ENCODE peak calls at places on chromosomes 1 and 21, in ten cellular contexts. L is spleen, Q is GM20000, R is heart right ventricle, S is A673, B is osteocyte, N is neural crest cell, D is HCT116, V is GM12865, P is tibial artery. U is an unnamed sample.

GRCh38 chr1:66549017-66549416 is 15.1 kb downstream of the SGIP1 start:
- DNase-seq in L (no peak), Q (no peak), R (no peak), S (peak), B (no peak), N (no peak), D (no peak), V (no peak), P (no peak), U (no peak)

GRCh38 chr1:209364716-209365115 is 218.8 kb upstream of the CAMK1G start:
- DNase-seq in L (no peak), Q (no peak), R (no peak), S (no peak), B (no peak), N (no peak), D (no peak), V (no peak), P (no peak), U (no peak)

GRCh38 chr1:29991815-29992214 is 731.6 kb downstream of the MATN1 start:
- DNase-seq in L (no peak), Q (no peak), R (no peak), S (no peak), B (peak), N (no peak), D (no peak), V (no peak), P (no peak), U (peak)

GRCh38 chr1:100445565-100445964 is 92.4 kb upstream of the GPR88 start:
- DNase-seq in L (no peak), Q (no peak), R (no peak), S (no peak), B (no peak), N (no peak), D (no peak), V (no peak), P (no peak), U (no peak)

GRCh38 chr1:2567083-2567679 is 11.0 kb downstream of the TNFRSF14 start:
- DNase-seq in L (no peak), Q (no peak), R (no peak), S (no peak), B (no peak), N (no peak), D (no peak), V (no peak), P (no peak), U (no peak)

GRCh38 chr1:183957216-183957830 is 80.2 kb downstream of the COLGALT2 start:
- DNase-seq in L (no peak), Q (no peak), R (no peak), S (no peak), B (no peak), N (no peak), D (no peak), V (no peak), P (no peak), U (no peak)

GRCh38 chr1:156195853-156196252 is 1.9 kb downstream of the SLC25A44 start:
- DNase-seq in L (no peak), Q (no peak), R (no peak), S (no peak), B (no peak), N (no peak), D (no peak), V (no peak), P (no peak), U (no peak)

GRCh38 chr1:189269011-189269410 is 1208.7 kb downstream of the BRINP3 start:
- DNase-seq in L (no peak), Q (no peak), R (no peak), S (peak), B (no peak), N (no peak), D (peak), V (no peak), P (no peak), U (no peak)

GRCh38 chr1:172107261-172107820 is 266.0 kb downstream of the DNM3 start:
- DNase-seq in L (no peak), Q (no peak), R (no peak), S (peak), B (no peak), N (no peak), D (no peak), V (no peak), P (no peak), U (no peak)

GRCh38 chr1:226643167-226643566 is 94.6 kb downstream of the STUM start:
- DNase-seq in L (peak), Q (peak), R (no peak), S (no peak), B (no peak), N (no peak), D (peak), V (peak), P (no peak), U (no peak)

GRCh38 chr1:65423884-65424655 is 3.6 kb downstream of the LEPR start:
- DNase-seq in L (no peak), Q (no peak), R (no peak), S (no peak), B (no peak), N (no peak), D (peak), V (peak), P (no peak), U (no peak)

GRCh38 chr1:115456441-115456961 is 118.5 kb upstream of the NGF start:
- DNase-seq in L (no peak), Q (no peak), R (no peak), S (no peak), B (no peak), N (no peak), D (no peak), V (no peak), P (no peak), U (no peak)

GRCh38 chr1:83742446-83742845 is 256.5 kb downstream of the TTLL7 start:
- DNase-seq in L (no peak), Q (no peak), R (no peak), S (no peak), B (no peak), N (no peak), D (no peak), V (no peak), P (no peak), U (no peak)

GRCh38 chr1:226821719-226822085 is 48.7 kb upstream of the PSEN2 start:
- DNase-seq in L (no peak), Q (no peak), R (no peak), S (no peak), B (no peak), N (no peak), D (no peak), V (no peak), P (no peak), U (no peak)

GRCh38 chr1:202286622-202287097 is 55.1 kb downstream of the UBE2T start:
- DNase-seq in L (peak), Q (no peak), R (peak), S (no peak), B (no peak), N (no peak), D (no peak), V (no peak), P (peak), U (no peak)

GRCh38 chr1:220528049-220528678 is at the start of gene MARK1:
- DNase-seq in L (peak), Q (peak), R (peak), S (peak), B (no peak), N (peak), D (no peak), V (peak), P (peak), U (peak)

GRCh38 chr1:46246548-46247432 is 773 bp upstream of the RAD54L start:
- DNase-seq in L (peak), Q (peak), R (no peak), S (peak), B (peak), N (no peak), D (no peak), V (peak), P (no peak), U (no peak)

GRCh38 chr21:46094401-46095105 is 3.4 kb upstream of the COL6A2 start:
- DNase-seq in L (no peak), Q (no peak), R (no peak), S (no peak), B (peak), N (no peak), D (no peak), V (no peak), P (no peak), U (no peak)

GRCh38 chr1:19209439-19209989 is 552 bp downstream of the UBR4 start:
- DNase-seq in L (no peak), Q (peak), R (peak), S (peak), B (no peak), N (no peak), D (no peak), V (peak), P (peak), U (no peak)

GRCh38 chr1:165174485-165174884 is 182.0 kb downstream of the LMX1A start:
- DNase-seq in L (no peak), Q (no peak), R (no peak), S (no peak), B (no peak), N (no peak), D (no peak), V (no peak), P (no peak), U (no peak)

GRCh38 chr1:25594971-25595370 is 21.6 kb upstream of the MAN1C1 start:
- DNase-seq in L (no peak), Q (no peak), R (no peak), S (no peak), B (no peak), N (no peak), D (no peak), V (no peak), P (no peak), U (no peak)

GRCh38 chr1:25587290-25587689 is 29.3 kb upstream of the MAN1C1 start:
- DNase-seq in L (no peak), Q (no peak), R (no peak), S (no peak), B (no peak), N (no peak), D (no peak), V (peak), P (no peak), U (no peak)

GRCh38 chr1:25586181-25586588 is 30.4 kb upstream of the MAN1C1 start:
- DNase-seq in L (peak), Q (no peak), R (no peak), S (no peak), B (no peak), N (no peak), D (no peak), V (no peak), P (no peak), U (peak)

DNA sequence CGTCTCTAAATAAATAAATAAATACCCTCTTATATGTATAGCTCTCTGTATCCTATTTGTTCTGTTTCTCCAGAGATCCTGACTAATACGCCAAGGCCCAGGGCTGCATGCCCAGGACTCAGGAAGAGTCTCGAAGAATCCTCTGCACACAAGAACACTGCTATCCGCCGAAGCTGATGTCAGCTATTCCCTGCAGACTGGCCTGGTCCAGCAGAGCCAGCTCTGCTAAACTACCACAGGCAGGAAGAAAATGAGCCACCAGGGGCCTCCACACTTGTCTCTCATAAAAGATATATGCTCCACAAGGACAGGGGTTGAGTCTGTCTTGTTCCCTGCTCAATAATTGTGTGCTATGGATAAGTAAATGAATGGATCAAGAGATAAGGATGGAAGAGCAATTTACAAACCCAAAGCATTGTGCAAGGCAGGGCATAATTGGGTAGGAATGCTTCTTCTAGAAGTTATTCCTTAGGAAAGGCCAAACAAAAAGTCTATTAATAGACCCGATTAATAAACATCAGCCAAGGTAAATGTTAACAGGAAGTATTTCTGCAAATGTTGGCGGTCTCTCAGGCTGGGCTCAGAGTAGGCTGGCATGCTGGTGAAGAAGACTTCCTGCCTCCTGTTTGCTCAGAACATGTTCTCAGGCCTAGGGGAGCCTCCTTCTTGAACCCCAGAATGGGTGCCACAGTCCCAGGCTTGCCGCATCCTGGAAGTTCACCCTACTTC is 26.3 kb upstream of the MAN1C1 start:
- DNase-seq in L (peak), Q (no peak), R (peak), S (no peak), B (no peak), N (no peak), D (no peak), V (no peak), P (peak), U (no peak)
- TF ChIP-seq CTCF in L (no peak), Q (no peak), R (peak), S (no peak), B (no peak), N (peak), D (no peak), V (no peak), P (peak), U (peak)

GRCh38 chr1:229158317-229159294 is 112.3 kb upstream of the RAB4A start:
- DNase-seq in L (no peak), Q (no peak), R (peak), S (no peak), B (no peak), N (no peak), D (no peak), V (no peak), P (peak), U (no peak)

GRCh38 chr1:229153955-229154548 is 116.9 kb upstream of the RAB4A start:
- DNase-seq in L (no peak), Q (no peak), R (no peak), S (no peak), B (no peak), N (no peak), D (no peak), V (no peak), P (no peak), U (no peak)

GRCh38 chr1:229159668-229160544 is 111.0 kb upstream of the RAB4A start:
- DNase-seq in L (no peak), Q (no peak), R (no peak), S (no peak), B (no peak), N (no peak), D (no peak), V (no peak), P (no peak), U (no peak)

GRCh38 chr1:229155472-229155871 is 115.4 kb upstream of the RAB4A start:
- DNase-seq in L (peak), Q (peak), R (peak), S (peak), B (no peak), N (no peak), D (no peak), V (peak), P (no peak), U (no peak)

GRCh38 chr1:229156819-229157218 is 114.1 kb upstream of the RAB4A start:
- DNase-seq in L (no peak), Q (no peak), R (peak), S (no peak), B (no peak), N (no peak), D (peak), V (no peak), P (peak), U (peak)
- TF ChIP-seq CTCF in L (no peak), Q (no peak), R (peak), S (no peak), B (peak), N (peak), D (peak), V (peak), P (peak), U (peak)

GRCh38 chr1:20728371-20729154 is 3.9 kb downstream of the SH2D5 start:
- DNase-seq in L (no peak), Q (peak), R (no peak), S (no peak), B (no peak), N (no peak), D (no peak), V (no peak), P (no peak), U (peak)

GRCh38 chr1:20726932-20727745 is 5.4 kb downstream of the SH2D5 start:
- DNase-seq in L (no peak), Q (peak), R (no peak), S (no peak), B (peak), N (no peak), D (no peak), V (no peak), P (no peak), U (peak)

GRCh38 chr1:20726107-20726911 is 6.2 kb downstream of the SH2D5 start:
- DNase-seq in L (no peak), Q (peak), R (no peak), S (no peak), B (peak), N (no peak), D (no peak), V (no peak), P (no peak), U (peak)

GRCh38 chr1:20729155-20729931 is 3.2 kb downstream of the SH2D5 start:
- DNase-seq in L (no peak), Q (peak), R (no peak), S (no peak), B (peak), N (no peak), D (no peak), V (no peak), P (no peak), U (peak)

DNA sequence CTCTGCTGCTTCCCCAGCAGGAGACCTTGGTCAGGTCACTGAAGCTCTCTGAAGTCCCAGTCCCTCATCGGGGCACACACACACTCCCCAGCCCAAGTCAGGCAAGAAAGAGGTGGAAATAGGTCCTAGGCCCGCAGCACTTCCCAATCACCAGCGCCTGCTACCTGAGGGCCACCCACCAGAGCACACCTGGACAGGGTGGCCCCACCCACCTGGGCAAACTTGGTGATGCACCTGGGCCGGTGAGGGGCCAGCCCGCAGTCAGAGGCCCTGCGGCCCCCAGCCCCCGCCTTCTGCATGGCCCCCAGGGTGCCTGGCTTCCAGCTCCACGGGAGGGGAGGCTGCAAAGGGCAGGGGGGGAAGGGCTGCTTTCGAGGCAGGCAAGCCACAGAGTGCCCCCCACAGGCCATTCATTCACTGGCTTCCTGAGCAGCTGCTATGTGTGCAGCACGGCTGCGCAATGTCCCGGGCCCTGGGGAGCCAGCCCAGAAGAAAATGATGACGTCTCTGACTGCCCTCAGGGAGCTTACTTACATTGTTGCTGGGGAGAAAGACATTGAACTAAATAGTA is 4.7 kb downstream of the SH2D5 start:
- DNase-seq in L (no peak), Q (peak), R (no peak), S (peak), B (no peak), N (no peak), D (no peak), V (peak), P (no peak), U (peak)
- TF ChIP-seq CTCF in L (no peak), Q (no peak), R (no peak), S (peak), B (peak), N (no peak), D (peak), V (peak), P (no peak), U (peak)

DNA sequence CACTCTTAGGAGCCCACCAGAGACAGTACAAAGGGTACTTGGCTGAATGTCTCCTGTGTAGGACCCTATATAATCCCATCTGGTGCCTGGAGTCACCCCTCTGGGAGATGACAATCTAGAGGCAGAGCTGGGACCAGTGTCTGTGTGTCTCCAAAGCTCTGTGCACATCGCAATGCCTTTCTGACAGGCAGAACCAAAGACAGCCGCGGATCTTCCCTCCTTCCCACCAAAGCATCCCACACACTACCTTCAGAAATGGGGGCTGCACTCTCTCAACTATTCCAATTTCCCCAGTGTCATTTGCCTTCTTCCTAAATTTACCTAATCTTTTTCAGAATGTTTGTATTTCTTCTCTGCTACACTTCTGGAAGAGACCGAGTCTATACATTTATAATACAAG is 12.0 kb downstream of the PGBD5 start:
- DNase-seq in L (no peak), Q (no peak), R (no peak), S (no peak), B (no peak), N (no peak), D (no peak), V (no peak), P (no peak), U (peak)
- TF ChIP-seq CTCF in L (no peak), Q (no peak), R (no peak), S (no peak), B (no peak), N (no peak), D (no peak), V (no peak), P (no peak), U (no peak)

GRCh38 chr1:203673550-203674411 is 47.1 kb downstream of the ATP2B4 start:
- DNase-seq in L (peak), Q (peak), R (peak), S (no peak), B (no peak), N (peak), D (peak), V (peak), P (peak), U (peak)
- TF ChIP-seq CTCF in L (no peak), Q (no peak), R (peak), S (peak), B (peak), N (peak), D (peak), V (no peak), P (no peak), U (peak)

DNA sequence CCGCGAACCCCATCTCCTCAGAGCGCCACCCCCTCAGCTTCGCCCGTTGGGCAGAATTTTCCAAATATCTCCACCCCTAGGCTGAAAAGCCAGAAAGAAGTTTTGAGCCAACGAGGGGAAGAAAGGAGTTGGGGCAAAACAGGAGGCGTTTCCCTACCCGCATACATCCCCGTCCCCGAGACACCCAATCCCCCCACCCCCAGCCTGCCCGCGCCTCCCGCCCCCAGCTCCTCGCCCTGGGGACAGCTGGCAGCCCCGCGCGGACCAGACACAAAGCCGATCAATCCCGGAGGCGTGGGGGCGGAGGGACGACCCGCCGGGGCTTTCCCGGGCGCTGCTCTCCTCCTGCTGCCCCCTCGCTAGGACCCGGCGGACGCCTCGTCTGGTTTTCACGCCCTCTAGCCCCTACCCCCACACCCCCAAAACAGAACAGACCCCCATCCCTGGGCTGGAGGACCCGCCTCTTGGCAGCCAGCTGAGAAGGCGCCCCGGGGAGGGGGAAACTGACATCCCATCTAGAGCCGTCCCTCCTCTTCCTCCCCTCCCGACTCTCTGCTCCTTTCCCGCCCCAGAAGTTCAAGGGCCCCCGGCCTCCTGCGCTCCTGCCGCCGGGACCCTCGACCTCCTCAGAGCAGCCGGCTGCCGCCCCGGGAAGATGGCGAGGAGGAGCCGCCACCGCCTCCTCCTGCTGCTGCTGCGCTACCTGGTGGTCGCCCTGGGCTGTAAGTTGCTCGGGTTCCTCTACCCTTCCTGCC is at the start of gene JAM2:
- DNase-seq in L (peak), Q (peak), R (peak), S (peak), B (no peak), N (peak), D (no peak), V (peak), P (peak), U (peak)
- TF ChIP-seq CTCF in L (no peak), Q (peak), R (peak), S (peak), B (peak), N (peak), D (no peak), V (peak), P (no peak), U (peak)